ENCODE peak calls at places on chromosomes 13 and 19, in six cellular contexts. T is A673; V is heart left ventricle; S is esophagus squamous epithelium; H is CD4-positive, CD25-positive, alpha-beta regulatory T cell; B is DND-41. F is an unnamed sample. For H3K36me3, the result is how much of the 10 kb centered on the place peaks cover.

GRCh38 chr13:70623260-70623659 is 515.0 kb upstream of the KLHL1 start:
- DNase-seq in T (peak), V (no peak), S (no peak), H (peak), B (no peak), F (no peak)

GRCh38 chr13:98513837-98514236 is 63.1 kb downstream of the STK24 start:
- DNase-seq in T (no peak), V (no peak), S (no peak), H (no peak), B (no peak), F (no peak)

GRCh38 chr19:8585894-8586750 is 8.9 kb upstream of the MYO1F start:
- DNase-seq in T (peak), V (no peak), S (no peak), H (peak), B (peak), F (no peak)

GRCh38 chr13:102002271-102002670 is 399.6 kb downstream of the FGF14 start:
- DNase-seq in T (no peak), V (no peak), S (no peak), H (no peak), B (no peak), F (no peak)

GRCh38 chr13:97125051-97125809 is 96.9 kb upstream of the MBNL2 start:
- DNase-seq in T (peak), V (no peak), S (no peak), H (no peak), B (no peak), F (no peak)

GRCh38 chr13:80962173-80962572 is 621.2 kb upstream of the SPRY2 start:
- DNase-seq in T (no peak), V (no peak), S (no peak), H (no peak), B (no peak), F (no peak)

GRCh38 chr19:41166888-41167804 is 25.9 kb upstream of the CYP2S1 start:
- DNase-seq in T (no peak), V (no peak), S (no peak), H (no peak), B (no peak), F (no peak)

GRCh38 chr13:80612804-80613203 is 271.9 kb upstream of the SPRY2 start:
- DNase-seq in T (no peak), V (no peak), S (no peak), H (no peak), B (no peak), F (no peak)

GRCh38 chr13:113806104-113806471 is 47.1 kb downstream of the TMEM255B start:
- DNase-seq in T (no peak), V (no peak), S (no peak), H (no peak), B (no peak), F (no peak)

GRCh38 chr19:39360599-39360998 is 18.4 kb downstream of the SAMD4B start:
- DNase-seq in T (no peak), V (no peak), S (no peak), H (no peak), B (no peak), F (no peak)
- H3K36me3 ChIP-seq in T (half or more), V (half or more), S (half or more), H (half or more), B (half or more), F (half or more)

GRCh38 chr13:51802601-51803000 is 1.4 kb downstream of the DHRS12 start:
- DNase-seq in T (no peak), V (no peak), S (no peak), H (no peak), B (no peak), F (no peak)
- H3K27ac ChIP-seq in T (peak), V (peak), S (peak), H (peak), B (peak), F (peak)

DNA sequence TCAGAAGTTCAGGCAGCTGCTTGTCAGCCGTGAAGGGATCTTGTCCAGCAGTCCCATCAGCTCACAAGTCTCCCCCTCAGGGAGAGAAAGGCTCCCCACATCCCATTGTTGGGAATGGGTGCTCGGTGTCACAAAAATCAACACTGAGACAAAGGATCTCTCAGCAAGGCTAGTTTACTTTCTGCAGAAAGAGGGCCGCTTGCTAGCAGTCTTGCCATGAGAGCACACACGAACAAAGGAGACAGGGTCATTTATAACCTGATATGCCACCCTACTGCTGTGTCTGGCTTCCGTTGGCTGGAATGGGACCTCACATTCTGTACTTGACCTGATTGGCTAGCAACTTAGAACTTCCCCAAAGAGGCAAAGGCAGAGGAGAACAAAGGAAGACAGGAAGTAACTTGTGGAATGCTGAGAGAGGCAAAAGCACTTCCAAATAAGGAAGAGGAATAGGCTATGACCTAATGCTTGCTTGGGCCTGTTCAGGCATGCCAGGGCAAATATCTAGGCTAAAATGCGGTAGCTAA is 8.7 kb upstream of the IGFL3 start:
- DNase-seq in T (peak), V (peak), S (no peak), H (peak), B (no peak), F (peak)
- H3K4me3 ChIP-seq in T (no peak), V (no peak), S (no peak), H (no peak), B (no peak), F (no peak)

GRCh38 chr13:20342326-20342725 is 110.2 kb upstream of the GJB6 start:
- DNase-seq in T (no peak), V (no peak), S (no peak), H (no peak), B (no peak), F (no peak)
- H3K36me3 ChIP-seq in T (under half), V (under half), S (under half), H (under half), B (under half), F (under half)

GRCh38 chr19:17419154-17419490 is 725 bp upstream of the MVB12A start:
- DNase-seq in T (no peak), V (no peak), S (no peak), H (no peak), B (no peak), F (no peak)
- H3K27ac ChIP-seq in T (peak), V (peak), S (peak), H (no peak), B (peak), F (peak)

GRCh38 chr13:40478775-40479174 is 187.7 kb downstream of the FOXO1 start:
- DNase-seq in T (no peak), V (no peak), S (no peak), H (no peak), B (no peak), F (no peak)
- H3K4me3 ChIP-seq in T (no peak), V (no peak), S (no peak), H (no peak), B (no peak), F (no peak)

GRCh38 chr19:48154003-48154402 is 16.1 kb downstream of the LIG1 start:
- DNase-seq in T (peak), V (no peak), S (no peak), H (no peak), B (no peak), F (no peak)
- H3K36me3 ChIP-seq in T (under half), V (under half), S (half or more), H (under half), B (half or more), F (under half)

GRCh38 chr19:47190167-47190727 is 40.8 kb downstream of the BBC3 start:
- DNase-seq in T (no peak), V (peak), S (no peak), H (peak), B (no peak), F (peak)
- H3K27ac ChIP-seq in T (no peak), V (peak), S (peak), H (peak), B (peak), F (peak)

GRCh38 chr19:15448014-15448777 is 1.6 kb downstream of the WIZ start:
- DNase-seq in T (no peak), V (no peak), S (no peak), H (no peak), B (no peak), F (no peak)
- H3K4me3 ChIP-seq in T (no peak), V (no peak), S (no peak), H (no peak), B (no peak), F (no peak)